ENCODE peak calls at places on chromosomes 7 and 10, in seven cellular contexts. Y is breast epithelium, S is A673, N is heart right ventricle, O is left lung, X is prostate gland, H is neural progenitor cell. P is an unnamed sample. For H3K27me3 and H3K4me1, the result is how much of the 10 kb centered on the place peaks cover.

GRCh38 chr10:75295901-75296441 is 60.2 kb upstream of the COMTD1 start:
- DNase-seq in Y (no peak), S (no peak), N (peak), O (no peak), X (no peak), H (no peak), P (no peak)

GRCh38 chr10:99630991-99631390 is 10.8 kb upstream of the SLC25A28 start:
- DNase-seq in Y (no peak), S (no peak), N (no peak), O (no peak), X (no peak), H (no peak), P (no peak)

GRCh38 chr7:84799131-84799530 is 387.7 kb downstream of the SEMA3D start:
- DNase-seq in Y (no peak), S (no peak), N (no peak), O (no peak), X (peak), H (no peak), P (no peak)

GRCh38 chr7:112594397-112594796 is 113.6 kb downstream of the LSMEM1 start:
- DNase-seq in Y (no peak), S (peak), N (no peak), O (no peak), X (no peak), H (peak), P (no peak)

GRCh38 chr7:135143874-135144668 is 3.8 kb upstream of the TMEM140 start:
- DNase-seq in Y (no peak), S (no peak), N (peak), O (no peak), X (no peak), H (no peak), P (no peak)

GRCh38 chr7:55550010-55550409 is 22.3 kb downstream of the VOPP1 start:
- DNase-seq in Y (peak), S (no peak), N (no peak), O (no peak), X (peak), H (no peak), P (no peak)

GRCh38 chr7:44283381-44284211 is 41.8 kb downstream of the CAMK2B start:
- DNase-seq in Y (no peak), S (no peak), N (peak), O (peak), X (no peak), H (no peak), P (no peak)

GRCh38 chr7:14900051-14900450 is 2.5 kb downstream of the DGKB start:
- DNase-seq in Y (no peak), S (peak), N (no peak), O (no peak), X (no peak), H (no peak), P (no peak)

GRCh38 chr10:102347236-102347828 is 48.2 kb upstream of the NFKB2 start:
- DNase-seq in Y (peak), S (peak), N (peak), O (no peak), X (peak), H (peak), P (no peak)

GRCh38 chr10:10942441-10942840 is 75.2 kb upstream of the CELF2 start:
- DNase-seq in Y (no peak), S (no peak), N (no peak), O (no peak), X (no peak), H (no peak), P (no peak)

DNA sequence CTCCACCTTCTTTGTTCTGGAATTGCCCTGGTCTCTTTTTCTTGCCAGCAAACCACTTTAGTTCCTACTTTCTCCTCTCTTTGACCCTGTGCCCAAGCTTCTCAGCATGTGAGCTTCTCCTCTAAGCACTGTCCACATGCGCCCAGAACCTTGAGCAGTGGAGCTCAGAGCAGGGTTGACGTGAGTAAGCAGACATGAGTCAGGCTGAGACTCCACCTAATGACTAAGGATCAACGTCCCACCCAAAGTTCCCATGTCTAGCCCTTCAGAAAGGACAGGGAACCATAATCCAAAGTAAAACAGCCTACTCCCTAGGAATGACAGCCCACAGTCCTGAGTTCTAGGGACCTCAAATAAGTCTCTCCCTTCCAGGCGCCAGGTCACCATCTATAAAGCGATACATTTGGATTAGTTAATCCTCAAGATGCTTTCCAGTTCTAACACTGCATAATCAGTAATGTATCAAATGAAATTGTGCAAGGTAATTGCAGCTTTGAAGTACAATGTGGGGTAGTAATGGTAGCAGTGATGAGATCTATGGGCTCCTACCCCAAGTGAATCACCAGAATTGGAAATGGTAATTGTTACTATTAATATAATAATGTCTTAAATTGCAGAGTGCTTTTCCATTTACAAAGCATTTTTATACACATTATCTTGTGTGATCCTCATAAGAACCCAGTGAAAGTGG is 44.5 kb downstream of the KCNMA1 start:
- DNase-seq in Y (no peak), S (no peak), N (no peak), O (peak), X (no peak), H (no peak), P (peak)
- H3K4me3 ChIP-seq in Y (no peak), S (no peak), N (no peak), O (no peak), X (no peak), H (no peak), P (no peak)

GRCh38 chr7:155382802-155383171 is 75.1 kb upstream of the EN2 start:
- DNase-seq in Y (no peak), S (no peak), N (no peak), O (no peak), X (no peak), H (no peak), P (no peak)
- H3K27me3 ChIP-seq in Y (half or more), S (half or more), N (under half), O (half or more), X (under half), H (half or more), P (under half)

GRCh38 chr7:41175435-41175834 is 527.5 kb downstream of the INHBA start:
- DNase-seq in Y (no peak), S (no peak), N (no peak), O (no peak), X (no peak), H (no peak), P (no peak)

GRCh38 chr7:41169307-41169706 is 533.6 kb downstream of the INHBA start:
- DNase-seq in Y (no peak), S (no peak), N (no peak), O (no peak), X (no peak), H (no peak), P (no peak)

GRCh38 chr7:41170466-41170865 is 532.4 kb downstream of the INHBA start:
- DNase-seq in Y (no peak), S (no peak), N (no peak), O (no peak), X (no peak), H (no peak), P (no peak)
- H3K4me1 ChIP-seq in Y (under half), S (under half), N (under half), O (under half), X (under half), H (under half), P (under half)

GRCh38 chr7:101913247-101913721 is 95.9 kb downstream of the CUX1 start:
- DNase-seq in Y (no peak), S (no peak), N (no peak), O (no peak), X (no peak), H (no peak), P (no peak)
- H3K4me3 ChIP-seq in Y (peak), S (no peak), N (peak), O (no peak), X (no peak), H (no peak), P (peak)

GRCh38 chr10:6204341-6205191 is 1.8 kb downstream of the PFKFB3 start:
- DNase-seq in Y (peak), S (no peak), N (peak), O (peak), X (peak), H (peak), P (no peak)
- H3K27me3 ChIP-seq in Y (under half), S (under half), N (under half), O (under half), X (under half), H (under half), P (under half)

GRCh38 chr10:35352508-35352907 is 16.2 kb downstream of the CCNY start:
- DNase-seq in Y (no peak), S (no peak), N (no peak), O (no peak), X (no peak), H (no peak), P (no peak)
- H3K4me1 ChIP-seq in Y (under half), S (under half), N (under half), O (half or more), X (under half), H (under half), P (under half)